ENCODE peak calls at places on chromosomes 7 and 10, in nine cellular contexts. C, H, F, X, N, E, G, M and V are unnamed samples.

GRCh38 chr7:158898025-158898424 is 41.7 kb downstream of the DYNC2I1 start:
- DNase-seq in X (no peak), N (no peak), G (no peak), M (no peak), H (no peak), C (no peak), E (no peak), F (no peak), V (no peak)

GRCh38 chr7:105759670-105760548 is 116.5 kb downstream of the ATXN7L1 start:
- DNase-seq in G (no peak), M (no peak), N (peak), E (no peak), F (peak), C (peak), X (peak), H (no peak), V (no peak)

GRCh38 chr7:69757990-69758430 is 159.7 kb downstream of the AUTS2 start:
- DNase-seq in X (peak), N (no peak), G (no peak), M (no peak), F (no peak), E (no peak), H (no peak), C (no peak), V (no peak)

GRCh38 chr7:90579181-90579688 is 16.9 kb upstream of the CDK14 start:
- DNase-seq in C (peak), E (no peak), X (peak), G (no peak), H (no peak), M (no peak), F (no peak), N (peak), V (no peak)

GRCh38 chr10:121127151-121127906 is 276.2 kb downstream of the WDR11 start:
- DNase-seq in N (no peak), C (no peak), G (no peak), H (no peak), M (no peak), E (no peak), F (no peak), X (peak), V (no peak)

GRCh38 chr10:110725809-110726641 is 81.9 kb downstream of the RBM20 start:
- DNase-seq in C (no peak), X (no peak), M (no peak), E (no peak), H (no peak), G (no peak), F (no peak), N (peak), V (no peak)

GRCh38 chr7:120055300-120055699 is 217.7 kb upstream of the KCND2 start:
- DNase-seq in C (peak), H (no peak), F (no peak), N (peak), E (no peak), M (no peak), G (no peak), X (peak), V (no peak)

GRCh38 chr10:88478256-88478655 is 104.9 kb downstream of the RNLS start:
- DNase-seq in E (no peak), G (no peak), M (no peak), N (peak), H (no peak), C (no peak), X (no peak), F (no peak), V (no peak)

GRCh38 chr7:151168022-151168786 is 710 bp upstream of the GBX1 start:
- DNase-seq in G (peak), H (no peak), X (peak), N (peak), F (peak), E (peak), M (no peak), C (no peak), V (no peak)

GRCh38 chr10:24468281-24468751 is 255.4 kb downstream of the ARHGAP21 start:
- DNase-seq in H (no peak), N (no peak), M (no peak), X (no peak), C (peak), F (no peak), G (peak), E (no peak), V (no peak)

GRCh38 chr7:95229301-95229700 is 95.0 kb downstream of the PON1 start:
- DNase-seq in G (no peak), E (no peak), F (no peak), N (no peak), X (no peak), M (no peak), H (no peak), C (no peak), V (no peak)

GRCh38 chr7:148898845-148899474 is 14.9 kb upstream of the EZH2 start:
- DNase-seq in M (no peak), F (no peak), H (no peak), G (no peak), E (no peak), X (no peak), N (no peak), C (no peak), V (no peak)

GRCh38 chr10:62870866-62871265 is 54.7 kb upstream of the EGR2 start:
- DNase-seq in M (no peak), X (no peak), H (no peak), C (no peak), G (no peak), F (no peak), E (no peak), N (no peak), V (no peak)

GRCh38 chr10:133258066-133258817 is 18.4 kb downstream of the ADAM8 start:
- DNase-seq in C (no peak), E (no peak), H (no peak), M (no peak), G (peak), X (peak), N (peak), F (no peak), V (no peak)

GRCh38 chr10:116836087-116836486 is 13.2 kb upstream of the ENO4 start:
- DNase-seq in M (no peak), H (no peak), X (no peak), C (no peak), G (no peak), F (peak), E (no peak), N (no peak), V (no peak)

GRCh38 chr7:36967387-36967786 is 243.1 kb upstream of the AOAH start:
- DNase-seq in H (peak), F (peak), X (peak), M (no peak), C (peak), N (peak), E (no peak), G (no peak), V (no peak)

GRCh38 chr7:90246184-90246583 is 1.2 kb downstream of the CFAP69 start:
- DNase-seq in C (peak), X (peak), E (no peak), G (no peak), F (no peak), M (no peak), N (no peak), H (no peak), V (no peak)

GRCh38 chr10:26650406-26650805 is 47.1 kb upstream of the PDSS1 start:
- DNase-seq in X (no peak), F (no peak), G (no peak), H (no peak), M (no peak), N (no peak), E (no peak), C (no peak), V (no peak)

GRCh38 chr7:159032310-159032709 is 112.4 kb downstream of the VIPR2 start:
- DNase-seq in C (no peak), F (no peak), E (no peak), N (no peak), M (no peak), X (no peak), G (no peak), H (no peak), V (no peak)

GRCh38 chr7:102236592-102237287 is 49.9 kb upstream of the SH2B2 start:
- DNase-seq in H (peak), M (no peak), X (peak), N (peak), E (no peak), C (peak), F (peak), G (peak), V (no peak)

GRCh38 chr7:144791488-144791887 is 44.4 kb downstream of the TPK1 start:
- DNase-seq in F (no peak), E (no peak), X (no peak), H (no peak), N (no peak), C (no peak), M (no peak), G (no peak), V (no peak)

GRCh38 chr7:135933509-135934188 is 43.5 kb downstream of the MTPN start:
- DNase-seq in H (no peak), F (no peak), N (no peak), X (no peak), G (no peak), C (no peak), M (no peak), E (no peak), V (no peak)

GRCh38 chr10:6493521-6494451 is 86.3 kb downstream of the PRKCQ start:
- DNase-seq in E (no peak), X (peak), C (peak), N (peak), F (no peak), G (no peak), M (no peak), H (no peak), V (no peak)

GRCh38 chr10:88424881-88425280 is 158.2 kb downstream of the RNLS start:
- DNase-seq in F (no peak), H (no peak), G (no peak), X (no peak), E (no peak), N (no peak), C (no peak), M (no peak), V (no peak)

GRCh38 chr10:15660990-15661389 is 58.7 kb downstream of the ITGA8 start:
- DNase-seq in N (no peak), F (no peak), X (no peak), C (no peak), H (no peak), G (no peak), M (no peak), E (no peak), V (no peak)

GRCh38 chr7:105934577-105935185 is 28.4 kb upstream of the CDHR3 start:
- DNase-seq in M (no peak), F (peak), H (no peak), N (no peak), C (peak), X (peak), E (no peak), G (peak), V (no peak)

GRCh38 chr10:45463244-45464116 is 89.5 kb downstream of the ALOX5 start:
- DNase-seq in F (no peak), E (no peak), G (no peak), M (no peak), N (no peak), C (no peak), X (no peak), H (no peak), V (peak)

GRCh38 chr7:55272328-55272727 is 92.8 kb upstream of the LANCL2 start:
- DNase-seq in M (no peak), N (no peak), E (no peak), H (no peak), C (no peak), X (no peak), F (no peak), G (no peak), V (no peak)

GRCh38 chr7:55526770-55527169 is 45.5 kb downstream of the VOPP1 start:
- DNase-seq in H (no peak), M (peak), G (no peak), N (no peak), E (no peak), F (no peak), C (no peak), X (no peak), V (no peak)

GRCh38 chr10:30434273-30435067 is 486 bp downstream of the MAP3K8 start:
- DNase-seq in F (peak), M (peak), H (no peak), X (peak), C (peak), G (peak), N (peak), E (no peak), V (peak)

GRCh38 chr7:127976056-127976455 is 55.2 kb downstream of the LRRC4 start:
- DNase-seq in G (no peak), F (no peak), H (no peak), M (no peak), N (peak), E (no peak), C (peak), X (no peak), V (no peak)
- TF ChIP-seq CTCF in G (no peak), F (no peak), H (no peak), M (no peak), N (no peak), E (no peak), C (no peak), X (no peak), V (no peak)

GRCh38 chr7:83947260-83947659 is 247.3 kb downstream of the SEMA3A start:
- DNase-seq in M (no peak), H (no peak), E (no peak), F (peak), N (peak), C (no peak), G (no peak), X (no peak), V (no peak)
- TF ChIP-seq CTCF in M (peak), H (peak), E (no peak), F (no peak), N (peak), C (peak), G (no peak), X (peak), V (peak)

DNA sequence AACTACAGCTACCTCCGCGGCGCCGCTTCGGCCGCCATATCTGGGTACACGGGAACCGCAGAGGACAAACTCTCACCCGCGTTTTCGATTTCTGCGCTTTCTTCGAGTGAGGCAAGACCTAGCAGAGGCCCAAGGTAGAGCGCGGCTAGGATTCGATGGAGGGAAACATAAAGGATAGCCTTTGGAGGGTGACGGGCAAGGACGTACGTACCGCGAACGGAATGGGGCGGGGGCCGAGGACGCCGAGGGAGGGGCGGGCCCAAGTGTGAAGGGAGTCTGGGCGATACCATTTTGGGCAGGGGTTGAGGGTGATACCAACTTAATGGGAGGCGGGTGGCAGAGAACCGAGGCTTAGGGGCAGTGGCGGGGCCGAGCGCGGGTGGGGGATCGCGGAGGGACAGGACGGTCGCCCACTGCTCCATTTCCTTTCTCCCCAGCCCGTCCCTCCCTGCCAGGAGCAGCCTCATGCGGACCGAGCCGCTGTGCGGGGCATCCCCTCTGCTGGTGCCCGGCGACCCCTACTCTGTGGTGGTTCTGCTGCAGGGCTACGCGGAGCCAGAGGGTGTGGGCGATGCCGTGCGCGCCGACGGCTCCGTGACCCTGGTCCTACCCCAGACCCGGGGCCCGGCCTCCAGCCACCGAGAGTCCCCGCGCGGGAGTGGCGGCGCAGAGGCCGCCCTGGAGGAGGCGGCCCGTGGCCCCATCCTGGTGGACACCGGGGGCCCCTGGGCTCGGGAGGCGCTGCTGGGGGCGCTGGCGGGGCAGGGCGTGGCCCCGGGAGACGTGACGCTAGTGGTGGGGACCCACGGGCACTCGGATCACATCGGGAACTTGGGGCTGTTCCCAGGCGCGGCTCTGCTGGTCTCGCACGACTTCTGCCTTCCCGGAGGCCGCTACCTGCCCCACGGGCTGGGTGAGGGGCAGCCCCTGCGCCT is at the start of gene MBLAC1:
- DNase-seq in F (peak), X (peak), N (peak), H (peak), C (peak), M (peak), E (peak), G (peak), V (no peak)
- TF ChIP-seq CTCF in F (no peak), X (no peak), N (no peak), H (no peak), C (no peak), M (no peak), E (no peak), G (no peak), V (no peak)

DNA sequence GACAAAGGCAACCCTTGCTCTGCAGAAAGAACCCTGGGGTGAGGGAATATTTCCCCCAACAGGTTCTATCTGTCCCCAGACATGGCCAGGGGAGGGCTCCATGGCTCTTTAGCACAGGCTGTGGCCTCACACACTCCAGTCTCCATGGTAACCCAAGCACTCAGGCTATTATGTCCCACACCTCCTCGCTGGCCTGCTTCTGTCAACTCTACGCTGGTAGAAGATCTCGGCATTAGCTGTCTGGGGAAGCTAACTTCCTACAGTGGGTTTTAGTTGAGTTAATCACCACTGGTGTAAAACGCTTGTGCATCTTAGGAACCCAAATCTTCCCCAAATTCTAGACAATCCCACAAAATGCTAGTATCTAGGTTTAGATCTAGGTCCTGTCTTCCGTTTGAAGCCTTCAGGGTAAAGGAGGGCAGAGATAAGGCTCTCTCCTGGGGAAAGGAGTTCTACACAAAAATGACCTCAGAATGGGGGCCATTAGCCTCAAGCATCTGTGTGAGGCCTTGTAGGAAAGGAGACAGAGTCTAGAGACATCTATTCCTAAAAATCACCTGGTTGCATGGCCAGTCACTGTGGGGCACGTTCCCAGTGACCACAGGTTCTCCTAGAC is 36.7 kb upstream of the SLIT1 start:
- DNase-seq in C (no peak), G (no peak), M (no peak), X (no peak), N (no peak), H (no peak), F (no peak), E (no peak), V (no peak)
- TF ChIP-seq CTCF in C (no peak), G (no peak), M (no peak), X (no peak), N (no peak), H (no peak), F (no peak), E (no peak), V (no peak)

GRCh38 chr10:12975266-12975665 is 26.2 kb downstream of the CCDC3 start:
- DNase-seq in X (no peak), H (no peak), F (peak), G (no peak), M (no peak), N (peak), E (no peak), C (no peak), V (no peak)
- TF ChIP-seq CTCF in X (peak), H (peak), F (peak), G (no peak), M (no peak), N (peak), E (no peak), C (peak), V (peak)

GRCh38 chr7:99843808-99844207 is 16.0 kb downstream of the CYP3A43 start:
- DNase-seq in G (no peak), E (no peak), H (no peak), N (peak), X (no peak), C (no peak), F (no peak), M (no peak), V (no peak)

GRCh38 chr7:99840136-99840869 is 12.5 kb downstream of the CYP3A43 start:
- DNase-seq in M (no peak), H (no peak), N (peak), E (no peak), X (no peak), G (no peak), F (no peak), C (no peak), V (no peak)

GRCh38 chr7:99842926-99843325 is 15.1 kb downstream of the CYP3A43 start:
- DNase-seq in C (no peak), M (no peak), G (no peak), E (no peak), X (no peak), N (no peak), H (no peak), F (no peak), V (no peak)

GRCh38 chr7:99848420-99849216 is 20.8 kb downstream of the CYP3A43 start:
- DNase-seq in G (no peak), H (no peak), X (no peak), E (no peak), N (no peak), C (no peak), M (no peak), F (no peak), V (no peak)

DNA sequence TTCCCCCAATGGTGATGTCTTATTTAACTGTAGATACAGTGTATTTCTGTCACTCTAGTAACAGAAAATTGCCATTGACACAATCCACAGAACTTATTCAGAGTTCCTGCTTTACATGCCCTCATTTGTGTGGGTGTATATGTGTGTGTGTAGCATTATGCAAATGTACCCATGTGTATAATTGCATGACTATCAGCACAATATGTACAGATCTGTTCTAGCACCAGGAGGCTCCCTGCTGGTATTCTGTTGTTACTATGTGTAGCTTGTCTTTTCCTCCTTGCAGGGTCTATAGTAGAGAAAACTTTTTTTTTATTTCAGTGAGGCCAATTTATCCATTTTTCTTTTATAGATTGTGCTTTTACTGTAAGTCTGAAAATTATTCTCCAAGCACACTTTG is 16.5 kb downstream of the CYP3A43 start:
- DNase-seq in X (no peak), M (no peak), F (no peak), N (no peak), C (no peak), G (no peak), E (no peak), H (no peak), V (no peak)
- TF ChIP-seq CTCF in X (no peak), M (no peak), F (no peak), N (no peak), C (no peak), G (no peak), E (no peak), H (no peak), V (no peak)

DNA sequence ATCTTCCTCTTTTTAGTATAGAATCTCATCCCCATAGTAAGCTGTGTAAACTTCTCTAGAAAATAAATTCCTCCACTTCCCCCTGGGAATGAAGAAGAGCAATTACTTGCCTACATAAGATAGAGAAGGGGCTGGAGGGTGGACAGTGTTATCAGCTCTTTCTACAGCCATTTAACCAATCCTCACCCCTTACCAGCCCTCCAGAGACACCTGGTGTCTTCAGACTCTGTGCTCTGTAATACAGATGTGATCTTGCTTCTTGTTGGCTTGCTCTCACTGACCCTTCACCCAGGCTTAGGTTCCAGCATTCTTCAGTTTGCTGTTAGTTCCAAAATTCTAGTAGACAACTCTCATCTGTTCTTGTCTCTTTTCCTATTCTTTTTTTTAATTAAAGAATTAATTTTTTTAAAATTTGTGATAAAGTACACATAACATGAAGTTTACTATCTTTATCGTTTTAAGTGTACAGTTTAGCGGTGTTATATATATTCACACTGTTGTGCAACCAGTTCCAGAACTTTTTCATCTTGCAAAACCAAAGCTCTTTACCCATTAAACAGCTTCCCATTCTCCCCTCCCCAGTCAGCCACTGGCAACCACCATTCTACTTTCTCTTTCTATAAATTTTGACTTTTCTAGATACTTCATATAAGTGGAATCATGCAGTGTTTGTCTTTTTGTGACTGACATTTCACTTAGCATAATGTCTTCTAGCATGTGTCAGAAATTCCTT is 6.5 kb upstream of the PRKAR2B start:
- DNase-seq in M (no peak), N (no peak), H (no peak), F (no peak), C (no peak), E (no peak), G (no peak), X (peak), V (no peak)
- TF ChIP-seq CTCF in M (no peak), N (no peak), H (no peak), F (no peak), C (no peak), E (no peak), G (no peak), X (no peak), V (no peak)